ENCODE peak calls at places on chromosomes 2 and 18, in seven cellular contexts. G is neural progenitor cell, N is left ventricle myocardium inferior, M is colonic mucosa, Q is suprapubic skin, H is spleen, K is MM.1S. Y is an unnamed sample. For H3K4me1, the result is how much of the 10 kb centered on the place peaks cover.

GRCh38 chr2:171741189-171741588 is 53.9 kb downstream of the DYNC1I2 start:
- DNase-seq in H (no peak), M (no peak), Q (no peak), G (no peak), N (no peak), K (peak), Y (no peak)

GRCh38 chr2:224381913-224382647 is 19.8 kb downstream of the FAM124B start:
- DNase-seq in G (no peak), K (no peak), N (no peak), Q (no peak), H (no peak), M (no peak), Y (no peak)

GRCh38 chr2:230586328-230586982 is 126.2 kb upstream of the CAB39 start:
- DNase-seq in G (no peak), Q (no peak), K (no peak), M (no peak), N (no peak), H (no peak), Y (no peak)

GRCh38 chr2:240561325-240561971 is 1.3 kb downstream of the DUSP28 start:
- DNase-seq in N (no peak), G (no peak), H (no peak), Q (no peak), K (peak), M (peak), Y (no peak)

GRCh38 chr2:71830497-71831207 is 317.0 kb downstream of the CYP26B1 start:
- DNase-seq in H (no peak), G (no peak), Q (no peak), N (no peak), K (no peak), M (no peak), Y (no peak)

GRCh38 chr2:134195341-134195740 is 58.5 kb upstream of the MGAT5 start:
- DNase-seq in K (no peak), M (no peak), Q (no peak), N (no peak), G (no peak), H (no peak), Y (no peak)

GRCh38 chr2:207206001-207206400 is 40.3 kb upstream of the KLF7 start:
- DNase-seq in N (no peak), K (no peak), Q (no peak), H (no peak), G (no peak), M (no peak), Y (no peak)

GRCh38 chr2:233546774-233547173 is 19.8 kb downstream of the USP40 start:
- DNase-seq in H (no peak), G (no peak), K (no peak), M (no peak), Q (no peak), N (peak), Y (no peak)

GRCh38 chr18:13269599-13270011 is 51.0 kb downstream of the LDLRAD4 start:
- DNase-seq in N (peak), G (no peak), M (no peak), Q (no peak), K (no peak), H (no peak), Y (no peak)

GRCh38 chr2:121400206-121400605 is 115.2 kb upstream of the TFCP2L1 start:
- DNase-seq in K (no peak), H (no peak), Q (no peak), N (no peak), G (no peak), M (no peak), Y (no peak)

GRCh38 chr18:42292654-42293053 is 337.6 kb downstream of the PIK3C3 start:
- DNase-seq in Q (no peak), G (no peak), K (no peak), N (no peak), H (no peak), M (no peak), Y (no peak)

GRCh38 chr2:168470188-168470879 is 14.3 kb downstream of the CERS6 start:
- DNase-seq in G (peak), N (no peak), M (no peak), H (no peak), Q (no peak), K (no peak), Y (no peak)

GRCh38 chr2:226794751-226795171 is 4.9 kb downstream of the IRS1 start:
- DNase-seq in Q (no peak), K (no peak), G (no peak), H (no peak), N (no peak), M (peak), Y (no peak)

GRCh38 chr18:24185805-24186204 is 46.9 kb downstream of the CABYR start:
- DNase-seq in H (no peak), Q (no peak), N (no peak), M (no peak), K (no peak), G (no peak), Y (no peak)

GRCh38 chr2:9979977-9980376 is 28.5 kb downstream of the GRHL1 start:
- DNase-seq in H (no peak), N (no peak), G (no peak), M (no peak), K (no peak), Q (no peak), Y (no peak)

GRCh38 chr2:98806266-98806697 is 75.3 kb upstream of the MGAT4A start:
- DNase-seq in Q (no peak), G (no peak), N (peak), M (no peak), K (no peak), H (no peak), Y (peak)

GRCh38 chr2:85564144-85564563 is 2.9 kb upstream of the GGCX start:
- DNase-seq in K (no peak), H (no peak), N (no peak), M (no peak), G (no peak), Q (no peak), Y (no peak)

GRCh38 chr18:48872234-48873145 is 78.3 kb downstream of the SMAD7 start:
- DNase-seq in K (no peak), Q (no peak), G (no peak), H (no peak), N (no peak), M (no peak), Y (no peak)

GRCh38 chr2:99674031-99674430 is 184.2 kb upstream of the REV1 start:
- DNase-seq in Q (no peak), H (no peak), N (no peak), M (no peak), G (no peak), K (no peak), Y (no peak)

GRCh38 chr2:236748385-236748784 is 178.8 kb downstream of the ACKR3 start:
- DNase-seq in G (no peak), N (peak), K (no peak), M (no peak), Q (no peak), H (no peak), Y (no peak)

GRCh38 chr2:29942711-29943110 is 21.3 kb upstream of the ALK start:
- DNase-seq in Q (no peak), N (no peak), K (no peak), G (no peak), M (no peak), H (no peak), Y (no peak)
- TF ChIP-seq CTCF in Q (no peak), N (no peak), K (no peak), G (no peak), M (no peak), H (no peak), Y (no peak)

DNA sequence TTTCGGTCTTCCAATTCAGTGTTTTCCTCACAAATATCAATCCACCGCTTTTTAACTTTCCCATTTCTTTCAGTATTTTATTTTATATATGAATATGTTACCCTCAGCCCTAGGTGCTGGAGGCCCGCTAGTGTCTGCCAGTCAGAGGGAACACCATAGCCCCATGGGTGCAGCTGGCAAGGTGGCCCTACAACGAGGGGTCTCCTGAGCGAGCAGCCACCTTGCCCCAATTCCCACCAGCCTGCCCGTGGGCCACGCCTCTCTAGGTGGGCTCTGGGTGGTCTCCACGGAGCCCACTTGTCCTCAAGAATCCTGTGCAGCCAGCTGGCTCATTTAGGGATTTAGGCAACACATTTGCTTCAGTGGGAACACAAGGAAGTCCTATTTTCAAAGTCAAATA is 72.5 kb upstream of the RGPD5 start:
- DNase-seq in H (no peak), G (no peak), M (peak), N (no peak), K (no peak), Q (peak), Y (no peak)
- H3K4me3 ChIP-seq in H (no peak), G (no peak), M (no peak), N (no peak), K (no peak), Q (peak), Y (no peak)

GRCh38 chr2:169693344-169693743 is 861 bp downstream of the CFAP210 start:
- DNase-seq in N (no peak), G (no peak), M (no peak), H (no peak), Q (no peak), K (no peak), Y (no peak)
- H3K4me1 ChIP-seq in N (under half), G (under half), M (under half), H (under half), Q (under half), K (under half), Y (under half)

GRCh38 chr2:135997380-135997779 is 12.0 kb upstream of the DARS1 start:
- DNase-seq in M (no peak), K (no peak), N (no peak), G (peak), H (peak), Q (no peak), Y (no peak)
- TF ChIP-seq CTCF in M (no peak), K (no peak), N (no peak), G (peak), H (peak), Q (no peak), Y (no peak)

GRCh38 chr2:197784956-197785941 is at the start of gene BOLL:
- DNase-seq in M (no peak), N (no peak), G (no peak), Q (peak), H (peak), K (no peak), Y (no peak)
- H3K4me3 ChIP-seq in M (peak), N (peak), G (peak), Q (peak), H (peak), K (peak), Y (no peak)

GRCh38 chr2:217049376-217049775 is 189.5 kb upstream of the TNP1 start:
- DNase-seq in Q (no peak), G (peak), H (no peak), K (no peak), N (no peak), M (no peak), Y (no peak)

GRCh38 chr2:217052856-217053577 is 193.2 kb upstream of the TNP1 start:
- DNase-seq in H (no peak), Q (no peak), K (no peak), N (no peak), G (no peak), M (no peak), Y (no peak)

GRCh38 chr2:217047209-217047998 is 187.5 kb upstream of the TNP1 start:
- DNase-seq in N (no peak), Q (no peak), G (no peak), M (no peak), H (no peak), K (no peak), Y (no peak)

GRCh38 chr2:217045725-217046475 is 186.0 kb upstream of the TNP1 start:
- DNase-seq in G (no peak), M (no peak), K (no peak), Q (no peak), N (no peak), H (no peak), Y (no peak)

GRCh38 chr2:217049931-217050330 is 190.1 kb upstream of the TNP1 start:
- DNase-seq in M (no peak), H (no peak), N (peak), G (peak), Q (no peak), K (no peak), Y (no peak)
- H3K4me1 ChIP-seq in M (under half), H (under half), N (under half), G (under half), Q (under half), K (under half), Y (under half)

GRCh38 chr18:74331404-74331803 is 15.8 kb downstream of the C18orf63 start:
- DNase-seq in H (no peak), N (no peak), M (no peak), G (peak), Q (no peak), K (peak), Y (no peak)
- TF ChIP-seq CTCF in H (no peak), N (peak), M (no peak), G (peak), Q (no peak), K (peak), Y (no peak)

DNA sequence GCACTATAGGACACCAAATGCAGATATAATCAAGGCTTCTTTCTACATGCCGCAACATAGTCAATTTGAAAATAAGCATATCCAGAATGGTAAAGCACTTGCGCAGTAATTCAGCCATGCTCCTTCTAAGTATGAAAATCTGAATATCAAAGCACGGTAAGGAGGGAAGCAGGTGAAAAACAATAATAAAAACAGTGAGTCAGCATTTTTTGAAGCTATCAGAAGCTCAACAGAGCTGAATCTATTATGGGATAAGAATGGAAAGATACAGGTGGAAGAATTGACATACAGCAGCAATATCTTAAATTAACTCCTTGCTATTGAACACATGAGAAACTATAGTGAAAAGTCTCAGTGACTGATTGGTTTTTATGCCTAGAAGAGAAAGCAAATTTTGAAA is 266.3 kb downstream of the NRXN1 start:
- DNase-seq in M (no peak), G (no peak), H (no peak), Q (no peak), K (no peak), N (no peak), Y (no peak)
- H3K4me3 ChIP-seq in M (no peak), G (no peak), H (no peak), Q (no peak), K (no peak), N (no peak), Y (no peak)

GRCh38 chr18:28313602-28314001 is 136.7 kb upstream of the CDH2 start:
- DNase-seq in Q (no peak), H (no peak), G (no peak), N (no peak), K (no peak), M (no peak), Y (no peak)
- H3K4me1 ChIP-seq in Q (under half), H (under half), G (under half), N (under half), K (under half), M (under half), Y (under half)

Y was measured in mucosa of descending colon.